ENCODE peak calls at places on chromosomes 16 and 17, in six cellular contexts. K is OCI-LY7, O is esophagus squamous epithelium, Y is psoas muscle, A is tibial artery, V is AG04450. G is an unnamed sample.
A peak's percentile ranks its signal among the peaks of the same experiment; 100 is the strongest.

GRCh38 chr17:16879686-16880085 is 92.2 kb downstream of the TNFRSF13B start:
- DNase-seq in K (no peak), O (no peak), Y (no peak), A (no peak), V (no peak), G (no peak)

GRCh38 chr16:83744521-83744981 is 63.2 kb upstream of the HSBP1 start:
- DNase-seq in K (no peak), O (no peak), Y (peak; percentile 64), A (peak; percentile 65), V (no peak), G (peak; percentile 21)

GRCh38 chr17:55622547-55622946 is 100.1 kb downstream of the TMEM100 start:
- DNase-seq in K (no peak), O (no peak), Y (no peak), A (no peak), V (no peak), G (no peak)

GRCh38 chr16:73020409-73020884 is 27.5 kb downstream of the ZFHX3 start:
- DNase-seq in K (no peak), O (no peak), Y (peak; percentile 85), A (peak; percentile 85), V (peak; percentile 46), G (peak; percentile 54)

GRCh38 chr17:27873746-27874145 is 19.4 kb downstream of the LYRM9 start:
- DNase-seq in K (no peak), O (no peak), Y (no peak), A (no peak), V (no peak), G (no peak)

GRCh38 chr17:42566215-42566872 is 556 bp upstream of the MLX start:
- DNase-seq in K (no peak), O (no peak), Y (no peak), A (no peak), V (no peak), G (no peak)

GRCh38 chr17:72452286-72453173 is 331.7 kb downstream of the SOX9 start:
- DNase-seq in K (no peak), O (no peak), Y (no peak), A (no peak), V (no peak), G (no peak)

GRCh38 chr17:43839670-43840101 is 6.7 kb upstream of the MPP3 start:
- DNase-seq in K (no peak), O (no peak), Y (no peak), A (no peak), V (no peak), G (peak; percentile 29)

GRCh38 chr17:15262291-15263205 is 2.6 kb downstream of the PMP22 start:
- DNase-seq in K (no peak), O (peak; percentile 28), Y (peak; percentile 98), A (peak; percentile 93), V (peak; percentile 73), G (peak; percentile 94)

GRCh38 chr17:59899099-59899498 is 6.2 kb downstream of the RPS6KB1 start:
- DNase-seq in K (no peak), O (no peak), Y (no peak), A (no peak), V (no peak), G (no peak)

GRCh38 chr17:7956208-7956965 is 24.4 kb downstream of the CNTROB start:
- DNase-seq in K (no peak), O (no peak), Y (no peak), A (peak; percentile 24), V (no peak), G (no peak)

GRCh38 chr17:31926100-31926729 is 10.6 kb upstream of the SUZ12 start:
- DNase-seq in K (no peak), O (no peak), Y (no peak), A (no peak), V (no peak), G (no peak)

GRCh38 chr16:87806246-87806607 is 40.4 kb upstream of the KLHDC4 start:
- DNase-seq in K (no peak), O (no peak), Y (no peak), A (no peak), V (no peak), G (no peak)

GRCh38 chr17:1108810-1109605 is 70.8 kb downstream of the ABR start:
- DNase-seq in K (peak; percentile 34), O (no peak), Y (peak; percentile 81), A (no peak), V (no peak), G (no peak)

GRCh38 chr16:3469736-3470135 is 25.6 kb downstream of the C16orf90 start:
- DNase-seq in K (no peak), O (no peak), Y (peak; percentile 32), A (no peak), V (no peak), G (no peak)

GRCh38 chr17:72461757-72462156 is 340.9 kb downstream of the SOX9 start:
- DNase-seq in K (no peak), O (no peak), Y (no peak), A (no peak), V (no peak), G (no peak)

GRCh38 chr16:3188925-3189825 is 1.2 kb downstream of the OR1F1 start:
- DNase-seq in K (no peak), O (no peak), Y (no peak), A (no peak), V (no peak), G (no peak)

GRCh38 chr16:75105306-75106061 is 11.1 kb downstream of the LDHD start:
- DNase-seq in K (peak; percentile 50), O (no peak), Y (peak; percentile 72), A (peak; percentile 69), V (peak; percentile 24), G (peak; percentile 91)

GRCh38 chr17:83054518-83055125 is 24.8 kb upstream of the METRNL start:
- DNase-seq in K (no peak), O (no peak), Y (peak; percentile 31), A (no peak), V (no peak), G (no peak)

GRCh38 chr17:3788200-3788599 is 12.8 kb downstream of the ITGAE start:
- DNase-seq in K (no peak), O (no peak), Y (no peak), A (no peak), V (no peak), G (no peak)

GRCh38 chr16:4313563-4314531 is 2.0 kb upstream of the GLIS2 start:
- DNase-seq in K (peak; percentile 40), O (no peak), Y (peak; percentile 74), A (no peak), V (no peak), G (no peak)

DNA sequence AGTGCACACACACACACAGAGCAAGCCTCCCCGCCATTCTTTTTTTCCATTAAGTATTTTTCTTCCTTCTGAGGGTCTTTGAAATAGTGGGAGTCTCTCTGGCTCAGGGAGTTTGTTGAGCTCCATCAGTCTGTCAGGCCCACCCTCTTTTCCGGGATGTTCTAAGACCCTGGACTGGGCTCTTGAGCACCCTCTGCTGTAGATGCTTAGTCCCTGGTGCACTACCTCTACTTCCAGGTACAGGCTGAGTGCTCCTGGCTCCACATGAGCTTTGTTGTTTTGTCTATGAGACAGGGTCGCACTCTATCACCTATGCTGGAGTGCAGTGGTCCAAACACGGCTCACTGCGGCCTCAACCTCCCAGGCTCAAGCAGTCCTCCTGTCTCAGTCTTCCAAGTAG is 20.7 kb downstream of the LIMD2 start:
- DNase-seq in K (no peak), O (no peak), Y (no peak), A (no peak), V (no peak), G (no peak)
- TF ChIP-seq CTCF in K (peak; percentile 57), O (no peak), Y (no peak), A (no peak), V (peak; percentile 7), G (no peak)

GRCh38 chr17:13925579-13925978 is 143.7 kb upstream of the COX10 start:
- DNase-seq in K (no peak), O (no peak), Y (no peak), A (no peak), V (no peak), G (no peak)
- TF ChIP-seq CTCF in K (peak; percentile 67), O (no peak), Y (no peak), A (no peak), V (no peak), G (no peak)

DNA sequence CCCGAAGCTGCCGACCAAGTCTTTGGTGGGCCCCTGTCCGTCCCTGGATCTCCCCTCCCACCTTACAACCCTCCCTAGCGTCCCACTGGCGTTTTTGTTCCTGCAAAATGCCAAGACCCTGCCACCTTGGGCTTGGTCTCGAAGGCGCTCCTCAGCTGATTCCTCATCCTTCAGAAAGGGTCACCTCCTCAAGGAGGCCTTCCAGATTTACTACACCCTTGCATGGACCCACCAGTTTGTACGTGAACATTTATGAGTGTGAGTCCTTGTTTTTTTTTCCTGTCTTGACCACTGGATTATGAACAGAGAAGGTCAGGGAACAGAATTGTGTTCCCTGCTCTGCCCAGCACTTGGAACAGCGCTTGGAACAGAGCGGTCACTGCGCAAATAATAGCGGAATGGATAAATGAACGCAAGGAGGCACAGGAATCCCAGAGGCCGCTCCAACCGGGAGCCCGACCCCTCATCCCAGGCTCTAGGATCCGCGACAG is 895 bp upstream of the GFER start:
- DNase-seq in K (no peak), O (no peak), Y (no peak), A (no peak), V (no peak), G (no peak)
- TF ChIP-seq CTCF in K (no peak), O (no peak), Y (no peak), A (no peak), V (no peak), G (no peak)

GRCh38 chr17:48502901-48503300 is 27.9 kb downstream of the HOXB1 start:
- DNase-seq in K (no peak), O (no peak), Y (no peak), A (no peak), V (no peak), G (no peak)

GRCh38 chr17:48502312-48502711 is 28.5 kb downstream of the HOXB1 start:
- DNase-seq in K (no peak), O (no peak), Y (no peak), A (no peak), V (no peak), G (no peak)

GRCh38 chr17:48499743-48500434 is 30.9 kb downstream of the HOXB1 start:
- DNase-seq in K (no peak), O (no peak), Y (no peak), A (no peak), V (no peak), G (no peak)

GRCh38 chr17:48499248-48499647 is 31.6 kb downstream of the HOXB1 start:
- DNase-seq in K (no peak), O (no peak), Y (no peak), A (no peak), V (no peak), G (no peak)

DNA sequence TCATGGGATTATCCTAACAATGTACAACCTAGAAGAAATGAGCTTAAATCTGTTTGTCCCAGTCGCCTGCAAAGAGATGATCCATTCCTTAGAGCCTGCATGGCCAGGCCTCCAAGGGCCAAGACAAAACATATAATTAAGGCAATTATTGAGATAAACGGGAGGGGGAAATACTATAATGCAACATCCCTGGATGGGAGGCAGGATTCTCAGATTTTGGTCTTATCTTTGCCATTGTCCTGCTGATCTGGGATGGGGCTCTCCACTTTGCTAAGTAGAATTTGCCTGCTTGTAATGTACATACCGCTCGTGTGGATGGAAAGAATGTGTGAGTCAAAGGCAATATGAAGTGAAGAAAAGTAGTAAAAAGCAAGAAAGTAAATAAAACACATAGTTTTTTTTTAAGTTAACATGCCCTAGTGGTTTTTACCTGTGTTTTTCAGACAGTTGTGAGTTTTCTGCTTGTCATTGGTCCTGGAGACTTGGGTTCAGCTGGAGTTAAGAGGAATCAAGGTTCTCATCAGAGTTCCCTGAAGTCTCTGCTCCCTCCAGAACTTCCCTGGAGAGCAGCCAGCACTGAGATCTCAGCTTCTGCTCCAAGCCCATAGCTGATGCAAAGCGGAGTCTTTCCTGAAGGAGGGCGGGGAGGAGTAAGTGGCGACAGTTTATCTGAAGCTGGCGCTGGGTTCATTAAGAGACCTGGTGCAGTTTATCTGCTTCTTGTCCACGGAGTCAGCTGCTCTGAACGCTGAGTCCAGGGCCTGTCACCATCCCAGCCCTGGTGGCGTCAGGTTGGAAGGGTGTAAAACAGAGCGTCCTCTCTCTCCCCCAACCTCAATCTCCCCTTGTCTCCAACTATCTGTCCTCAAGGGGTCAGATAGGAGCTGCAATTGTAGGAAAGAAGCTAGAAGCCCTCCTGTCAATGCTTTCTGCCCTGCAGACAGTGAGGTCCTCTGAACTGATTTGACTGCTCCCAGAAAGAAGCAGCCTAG is 30.1 kb downstream of the HOXB1 start:
- DNase-seq in K (no peak), O (no peak), Y (no peak), A (no peak), V (no peak), G (no peak)
- TF ChIP-seq CTCF in K (no peak), O (no peak), Y (peak; percentile 6), A (peak; percentile 23), V (peak; percentile 20), G (no peak)

G was measured in gastrocnemius medialis.